ENCODE peak calls at places on chromosomes 2 and 18, in seven cellular contexts. J is IMR-90, G is foreskin fibroblast, N is AG09309, Q is epithelial cell of esophagus, C is OCI-LY7, A is GM06990. S is an unnamed sample.

GRCh38 chr2:239692348-239692747 is 291.5 kb upstream of the HDAC4 start:
- DNase-seq in A (no peak), Q (no peak), C (no peak), N (no peak), J (no peak), G (no peak), S (no peak)

GRCh38 chr2:98118161-98118560 is 31.2 kb downstream of the VWA3B start:
- DNase-seq in A (no peak), G (peak; percentile 7), N (no peak), J (peak; percentile 17), C (no peak), Q (peak; percentile 34), S (no peak)

GRCh38 chr2:203683932-203684556 is 22.4 kb upstream of the CD28 start:
- DNase-seq in G (peak; percentile 82), N (peak; percentile 39), A (peak; percentile 33), J (peak; percentile 92), C (no peak), Q (peak; percentile 97), S (peak; percentile 74)

GRCh38 chr2:38722271-38723115 is 28.7 kb downstream of the SRSF7 start:
- DNase-seq in N (no peak), A (peak; percentile 31), J (no peak), C (peak; percentile 47), G (no peak), Q (no peak), S (peak; percentile 71)

GRCh38 chr2:102187191-102188150 is 648 bp downstream of the IL1RL2 start:
- DNase-seq in J (peak; percentile 10), Q (peak; percentile 33), N (no peak), G (peak; percentile 18), C (no peak), A (no peak), S (no peak)

GRCh38 chr2:187509667-187510417 is 44.4 kb downstream of the TFPI start:
- DNase-seq in C (no peak), J (no peak), Q (no peak), G (no peak), A (no peak), N (no peak), S (no peak)

GRCh38 chr2:72945450-72946019 is 28.2 kb downstream of the EMX1 start:
- DNase-seq in G (no peak), A (no peak), J (no peak), C (no peak), Q (no peak), N (no peak), S (no peak)

GRCh38 chr18:50726960-50727589 is 92.7 kb downstream of the MRO start:
- DNase-seq in N (no peak), G (no peak), J (no peak), C (no peak), A (peak; percentile 52), Q (no peak), S (peak; percentile 83)

GRCh38 chr18:35159782-35160181 is 81.1 kb upstream of the ZNF397 start:
- DNase-seq in G (no peak), N (no peak), J (no peak), A (no peak), Q (peak; percentile 30), C (no peak), S (no peak)

GRCh38 chr2:124913873-124914272 is 888.8 kb downstream of the CNTNAP5 start:
- DNase-seq in C (no peak), G (no peak), J (no peak), Q (no peak), A (no peak), N (no peak), S (no peak)

GRCh38 chr2:201118121-201118956 is 2.4 kb downstream of the CFLAR start:
- DNase-seq in Q (peak; percentile 95), C (peak; percentile 91), G (peak; percentile 73), A (peak; percentile 91), N (peak; percentile 51), J (peak; percentile 78), S (peak; percentile 97)

GRCh38 chr2:72292433-72292832 is 144.8 kb upstream of the CYP26B1 start:
- DNase-seq in Q (peak; percentile 14), J (peak; percentile 5), G (no peak), A (no peak), C (no peak), N (no peak), S (no peak)

GRCh38 chr2:200165687-200166086 is 140.8 kb upstream of the SPATS2L start:
- DNase-seq in Q (no peak), G (no peak), J (no peak), C (no peak), N (no peak), A (no peak), S (no peak)

GRCh38 chr2:129910446-129911362 is 68.8 kb upstream of the RAB6C start:
- DNase-seq in J (no peak), A (no peak), Q (no peak), C (no peak), N (no peak), G (no peak), S (no peak)

GRCh38 chr2:111168528-111168929 is 47.8 kb downstream of the BCL2L11 start:
- DNase-seq in C (peak; percentile 12), A (peak; percentile 45), N (peak; percentile 29), J (peak; percentile 89), Q (peak; percentile 87), G (peak; percentile 73), S (peak; percentile 82)

GRCh38 chr2:158013791-158014190 is 87.9 kb upstream of the UPP2 start:
- DNase-seq in G (no peak), Q (no peak), J (no peak), A (no peak), C (no peak), N (no peak), S (peak; percentile 12)

GRCh38 chr2:103445356-103445755 is 683.5 kb downstream of the TMEM182 start:
- DNase-seq in N (no peak), A (no peak), G (no peak), Q (no peak), C (no peak), J (no peak), S (no peak)

GRCh38 chr2:4553219-4553618 is 849.8 kb downstream of the DCDC2C start:
- DNase-seq in A (no peak), G (no peak), J (no peak), C (no peak), Q (no peak), N (no peak), S (no peak)

GRCh38 chr18:47968721-47969120 is 38.3 kb upstream of the SMAD2 start:
- DNase-seq in J (no peak), N (no peak), A (no peak), G (no peak), C (no peak), Q (peak; percentile 14), S (no peak)

GRCh38 chr2:132776271-132776670 is 106.3 kb upstream of the LYPD1 start:
- DNase-seq in G (no peak), Q (no peak), N (no peak), J (no peak), A (no peak), C (no peak), S (no peak)

GRCh38 chr2:156379069-156379468 is 46.5 kb upstream of the NR4A2 start:
- DNase-seq in A (peak; percentile 23), J (no peak), Q (no peak), G (no peak), C (no peak), N (no peak), S (no peak)

GRCh38 chr18:26418225-26418624 is 130.1 kb downstream of the KCTD1 start:
- DNase-seq in Q (no peak), A (no peak), G (no peak), J (no peak), N (no peak), C (no peak), S (no peak)

GRCh38 chr2:147904051-147904450 is 59.2 kb downstream of the ACVR2A start:
- DNase-seq in C (no peak), N (no peak), Q (peak; percentile 85), J (no peak), A (no peak), G (no peak), S (no peak)
- TF ChIP-seq CTCF in C (no peak), N (no peak), Q (no peak), J (no peak), A (no peak), G (no peak), S (no peak)

GRCh38 chr18:32771169-32771751 is 1.6 kb downstream of the KLHL14 start:
- DNase-seq in C (peak; percentile 48), J (no peak), N (no peak), A (peak; percentile 26), Q (peak; percentile 4), G (no peak), S (no peak)
- H3K4me3 ChIP-seq in C (peak overlapping the region; percentile 70), J (no peak overlapping the region), N (no peak overlapping the region), A (peak overlapping the region; percentile 44), Q (peak overlapping the region; percentile 1), G (no peak overlapping the region), S (no peak overlapping the region)

GRCh38 chr2:61910603-61911002 is 5.1 kb downstream of the COMMD1 start:
- DNase-seq in G (no peak), J (no peak), C (peak; percentile 15), N (no peak), A (no peak), Q (peak; percentile 32), S (no peak)
- TF ChIP-seq CTCF in G (peak; percentile 15), J (peak; percentile 25), C (peak; percentile 68), N (peak; percentile 7), A (peak; percentile 4), Q (peak; percentile 22), S (no peak)

GRCh38 chr18:766550-766860 is 45.5 kb downstream of the YES1 start:
- DNase-seq in Q (no peak), G (no peak), J (no peak), N (no peak), C (no peak), A (no peak), S (no peak)
- H3K4me3 ChIP-seq in Q (no peak overlapping the region), G (no peak overlapping the region), J (no peak overlapping the region), N (no peak overlapping the region), C (no peak overlapping the region), A (no peak overlapping the region), S (no peak overlapping the region)

GRCh38 chr18:77087391-77088141 is 45.0 kb downstream of the MBP start:
- DNase-seq in N (no peak), G (peak; percentile 36), C (no peak), J (no peak), Q (peak; percentile 64), A (no peak), S (no peak)
- TF ChIP-seq CTCF in N (no peak), G (no peak), C (no peak), J (no peak), Q (no peak), A (no peak), S (no peak)

S was measured in GM12865.